ENCODE peak calls at places on chromosomes 2 and 18, in six cellular contexts. A is spleen, I is mesendoderm, K is testis, J is right lobe of liver, L is heart right ventricle. Z is an unnamed sample.

GRCh38 chr2:173965372-173966025 is at the start of gene SP3:
- DNase-seq in K (peak), J (peak), L (peak), I (peak), A (peak), Z (peak)

GRCh38 chr2:206276169-206276927 is 1.9 kb downstream of the ZDBF2 start:
- DNase-seq in A (no peak), L (no peak), I (no peak), K (no peak), J (no peak), Z (no peak)

GRCh38 chr2:102069311-102069974 is 73.1 kb upstream of the IL1R1 start:
- DNase-seq in I (peak), K (peak), A (no peak), L (no peak), J (no peak), Z (no peak)

GRCh38 chr2:236090027-236090382 is 78.2 kb downstream of the GBX2 start:
- DNase-seq in I (no peak), A (peak), L (no peak), K (no peak), J (no peak), Z (no peak)

GRCh38 chr2:172072279-172072678 is 13.0 kb upstream of the DLX1 start:
- DNase-seq in K (no peak), L (no peak), I (no peak), A (no peak), J (no peak), Z (no peak)

GRCh38 chr2:198656869-198657268 is 800.9 kb downstream of the SATB2 start:
- DNase-seq in I (no peak), A (no peak), K (no peak), L (no peak), J (no peak), Z (no peak)

GRCh38 chr2:121748202-121748601 is 7.2 kb upstream of the TSN start:
- DNase-seq in K (no peak), L (no peak), I (peak), J (no peak), A (no peak), Z (no peak)

GRCh38 chr2:72607189-72607588 is 218.6 kb downstream of the EXOC6B start:
- DNase-seq in A (no peak), L (no peak), I (no peak), J (no peak), K (no peak), Z (no peak)

GRCh38 chr2:238974510-238975166 is 126.8 kb downstream of the TWIST2 start:
- DNase-seq in A (no peak), I (peak), K (no peak), L (no peak), J (no peak), Z (no peak)

GRCh38 chr2:241018051-241018891 is 19.9 kb downstream of the SNED1 start:
- DNase-seq in L (no peak), J (no peak), A (no peak), K (peak), I (no peak), Z (no peak)

GRCh38 chr2:12321017-12321641 is 395.6 kb upstream of the TRIB2 start:
- DNase-seq in J (no peak), K (peak), I (peak), L (peak), A (no peak), Z (peak)

GRCh38 chr2:134453476-134453875 is 199.6 kb downstream of the MGAT5 start:
- DNase-seq in J (no peak), K (no peak), A (no peak), I (no peak), L (no peak), Z (no peak)

GRCh38 chr2:96264656-96265348 is 995 bp downstream of the TMEM127 start:
- DNase-seq in J (no peak), L (peak), K (peak), A (no peak), I (peak), Z (no peak)

GRCh38 chr18:58603365-58604067 is 25.4 kb downstream of the ALPK2 start:
- DNase-seq in L (no peak), I (peak), A (no peak), J (no peak), K (no peak), Z (no peak)

GRCh38 chr18:74951165-74951760 is 257.7 kb downstream of the PTGR3 start:
- DNase-seq in L (peak), A (no peak), K (peak), J (no peak), I (no peak), Z (no peak)

GRCh38 chr2:108835038-108835437 is 48.5 kb downstream of the CCDC138 start:
- DNase-seq in K (no peak), L (no peak), J (no peak), I (no peak), A (no peak), Z (no peak)

GRCh38 chr18:63850010-63850409 is 37.5 kb upstream of the SERPINB2 start:
- DNase-seq in K (peak), A (no peak), L (no peak), I (peak), J (no peak), Z (no peak)

GRCh38 chr2:102637358-102637757 is 18.0 kb downstream of the SLC9A2 start:
- DNase-seq in J (no peak), K (no peak), L (no peak), A (no peak), I (no peak), Z (no peak)

GRCh38 chr2:16148632-16149348 is 208.4 kb downstream of the MYCN start:
- DNase-seq in K (no peak), I (no peak), A (no peak), L (no peak), J (no peak), Z (no peak)

GRCh38 chr18:6962571-6963451 is 154.8 kb downstream of the LAMA1 start:
- DNase-seq in J (no peak), A (no peak), L (no peak), K (no peak), I (no peak), Z (no peak)

GRCh38 chr2:176193048-176193447 is 4.6 kb downstream of the HOXD1 start:
- DNase-seq in J (no peak), K (no peak), A (no peak), I (no peak), L (no peak), Z (no peak)

GRCh38 chr2:64442801-64443429 is 11.0 kb upstream of the LGALSL start:
- DNase-seq in I (peak), J (no peak), L (no peak), K (no peak), A (no peak), Z (no peak)

GRCh38 chr18:48161911-48162698 is 231.6 kb upstream of the SMAD2 start:
- DNase-seq in I (peak), L (peak), K (peak), A (no peak), J (no peak), Z (no peak)

GRCh38 chr18:48543228-48543627 is 4.4 kb downstream of the CTIF start:
- DNase-seq in A (no peak), I (peak), K (no peak), L (no peak), J (no peak), Z (no peak)

GRCh38 chr2:212832211-212833195 is 293.9 kb upstream of the ERBB4 start:
- DNase-seq in A (peak), I (no peak), K (peak), J (no peak), L (no peak), Z (peak)

GRCh38 chr18:13641551-13642439 is 84.6 kb downstream of the FAM210A start:
- DNase-seq in K (peak), L (peak), I (no peak), A (no peak), J (no peak), Z (peak)

GRCh38 chr2:150474326-150475074 is 13.0 kb downstream of the RND3 start:
- DNase-seq in K (no peak), A (no peak), J (no peak), I (no peak), L (no peak), Z (no peak)

GRCh38 chr2:142694282-142694681 is 183.2 kb upstream of the KYNU start:
- DNase-seq in K (no peak), L (no peak), A (no peak), J (no peak), I (no peak), Z (no peak)

GRCh38 chr18:23259701-23260661 is 124.7 kb downstream of the CABLES1 start:
- DNase-seq in A (peak), K (peak), L (peak), J (peak), I (peak), Z (peak)

GRCh38 chr2:25279091-25279651 is 62.6 kb downstream of the DNMT3A start:
- DNase-seq in A (peak), J (no peak), K (peak), L (peak), I (no peak), Z (peak)

GRCh38 chr2:175918935-175919334 is 83.1 kb downstream of the LNPK start:
- DNase-seq in K (no peak), L (no peak), J (no peak), A (no peak), I (no peak), Z (no peak)

GRCh38 chr2:155442755-155443372 is 744.4 kb downstream of the KCNJ3 start:
- DNase-seq in A (no peak), J (no peak), K (no peak), L (no peak), I (no peak), Z (no peak)

GRCh38 chr2:46471002-46471583 is 8.3 kb upstream of the TMEM247 start:
- DNase-seq in K (no peak), I (no peak), L (no peak), A (no peak), J (no peak), Z (no peak)
- H3K27ac ChIP-seq in K (no peak), I (no peak), L (no peak), A (no peak), J (no peak), Z (no peak)

DNA sequence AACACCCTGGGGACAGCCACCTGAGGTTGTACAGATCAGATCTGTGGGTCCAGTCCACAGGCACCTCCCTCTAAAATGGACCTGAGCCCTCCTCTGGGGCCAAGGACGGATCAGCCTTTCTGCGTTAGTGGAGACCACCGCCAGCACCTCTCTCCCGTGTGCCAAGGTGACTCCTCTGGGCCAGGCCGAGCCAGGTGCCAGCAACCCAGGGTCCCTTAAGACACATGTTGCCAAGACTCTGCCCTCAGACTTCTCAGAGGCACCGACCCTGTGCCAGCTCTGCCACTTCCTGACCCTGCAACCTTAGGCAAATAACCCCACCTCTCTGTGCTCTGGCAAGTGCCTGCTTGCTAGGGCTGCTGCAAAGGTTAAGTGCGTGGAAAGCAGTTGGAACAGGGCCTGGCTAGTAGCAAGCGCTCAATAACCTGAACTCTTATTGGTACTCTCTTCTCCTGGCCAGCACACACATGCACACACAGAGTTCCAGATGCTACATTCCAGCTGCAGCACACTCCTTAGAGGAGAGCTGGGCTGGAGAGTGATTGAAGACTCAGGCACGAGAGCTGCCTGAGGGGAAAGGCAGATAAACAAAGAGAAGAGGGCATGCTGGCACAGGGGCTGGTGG is 105.6 kb downstream of the TNS1 start:
- DNase-seq in I (no peak), A (no peak), K (no peak), J (peak), L (no peak), Z (no peak)
- H3K27ac ChIP-seq in I (no peak), A (no peak), K (peak), J (peak), L (peak), Z (peak)

GRCh38 chr2:178949151-178949550 is 100.8 kb downstream of the CCDC141 start:
- DNase-seq in J (no peak), K (no peak), A (no peak), I (peak), L (no peak), Z (no peak)
- H3K27ac ChIP-seq in J (no peak), K (no peak), A (no peak), I (no peak), L (no peak), Z (no peak)

DNA sequence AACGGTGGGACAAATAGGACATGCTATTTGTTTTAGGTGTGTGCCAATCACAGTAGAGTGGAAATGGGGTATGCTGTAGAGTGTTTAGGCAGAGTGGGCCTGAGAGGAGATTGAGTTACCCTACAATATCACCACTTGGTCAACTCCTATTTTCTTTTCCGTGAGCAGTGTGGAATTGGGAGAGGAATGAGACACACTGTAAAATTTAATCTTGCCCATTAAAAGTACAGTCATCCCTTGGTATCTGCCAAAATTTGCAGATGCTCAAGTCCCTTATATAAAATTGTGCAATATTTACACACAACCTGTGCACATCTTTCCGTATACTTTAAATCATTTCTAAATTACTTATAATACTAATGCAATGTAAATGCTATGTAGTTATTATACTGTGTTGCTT is 12.4 kb downstream of the FBXO48 start:
- DNase-seq in I (no peak), J (no peak), K (no peak), L (no peak), A (no peak), Z (no peak)
- H3K27ac ChIP-seq in I (no peak), J (no peak), K (no peak), L (no peak), A (no peak), Z (no peak)

DNA sequence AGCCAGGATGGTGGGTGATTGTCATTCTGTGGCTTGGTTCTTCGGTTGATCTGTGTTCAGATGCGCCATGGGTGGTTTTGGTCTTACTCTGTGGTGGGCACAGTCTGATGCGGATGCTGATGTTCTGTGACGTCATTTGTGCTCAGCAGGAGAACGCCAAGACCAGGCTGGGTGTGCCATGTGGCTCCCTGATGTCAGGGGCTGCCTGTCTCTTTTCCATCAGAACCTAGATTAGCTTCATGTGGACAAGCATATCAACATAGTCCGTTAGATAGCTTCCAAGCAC is 100.6 kb upstream of the ARL4C start:
- DNase-seq in A (no peak), K (no peak), I (no peak), J (no peak), L (no peak), Z (no peak)
- H3K27ac ChIP-seq in A (no peak), K (no peak), I (no peak), J (no peak), L (no peak), Z (no peak)

DNA sequence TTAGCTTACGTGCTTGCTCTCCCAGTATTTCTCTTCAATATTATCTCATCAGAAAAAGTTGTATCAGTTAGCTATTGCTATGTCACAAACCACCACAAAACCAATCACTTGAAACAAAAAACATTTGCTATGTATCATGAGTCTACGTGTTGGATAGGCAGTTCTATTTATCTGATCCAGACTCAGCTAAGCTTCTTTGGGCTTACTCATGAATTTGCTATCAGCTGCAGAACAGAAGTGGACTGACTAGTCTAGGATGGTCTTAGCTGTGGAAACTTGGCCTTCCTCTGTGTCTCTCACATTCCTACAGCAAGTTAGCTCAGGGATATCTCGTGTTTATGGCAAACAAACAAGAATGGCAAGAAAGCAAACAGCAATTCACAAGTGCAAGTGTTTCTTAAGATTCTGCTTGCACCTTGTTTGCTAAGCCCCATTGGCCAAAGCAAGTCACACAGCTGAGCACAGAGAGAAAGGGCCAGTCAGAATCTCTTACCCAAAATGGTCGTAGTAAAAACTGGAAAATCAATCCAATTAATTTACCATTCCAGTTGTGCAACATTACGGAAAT is 288.0 kb upstream of the TNP1 start:
- DNase-seq in A (no peak), L (no peak), I (peak), J (no peak), K (no peak), Z (no peak)
- H3K27ac ChIP-seq in A (no peak), L (no peak), I (no peak), J (no peak), K (no peak), Z (no peak)